ENCODE peak calls at places on chromosome 22, in six cellular contexts. Y is adipocyte; E is stimulated activated CD4-positive, alpha-beta T cell treated with anti-CD3 and anti-CD28 coated beads, Interleukin-4, amount 100 ng/mL, for 4 hours; V is epithelial cell of esophagus; C is hepatocyte; X is non-pigmented ciliary epithelial cell. Q is an unnamed sample.

GRCh38 chr22:21582801-21583740 is 15.6 kb downstream of the UBE2L3 start:
- DNase-seq in Y (no peak), E (no peak), V (no peak), C (no peak), X (no peak), Q (no peak)

GRCh38 chr22:20666560-20666959 is 107.4 kb upstream of the SERPIND1 start:
- DNase-seq in Y (no peak), E (no peak), V (no peak), C (no peak), X (no peak), Q (no peak)

GRCh38 chr22:27107824-27108223 is 450.4 kb downstream of the MIAT start:
- DNase-seq in Y (peak; percentile 78), E (no peak), V (peak; percentile 97), C (peak; percentile 82), X (peak; percentile 97), Q (no peak)

GRCh38 chr22:42174062-42174461 is 43.5 kb upstream of the CYP2D6 start:
- DNase-seq in Y (no peak), E (no peak), V (no peak), C (no peak), X (no peak), Q (no peak)

GRCh38 chr22:23178512-23179254 is 1.6 kb upstream of the BCR start:
- DNase-seq in Y (peak; percentile 85), E (peak; percentile 45), V (peak; percentile 61), C (peak; percentile 85), X (no peak), Q (peak; percentile 70)

GRCh38 chr22:20037419-20037818 is 16.5 kb downstream of the TANGO2 start:
- DNase-seq in Y (no peak), E (no peak), V (no peak), C (no peak), X (no peak), Q (no peak)

GRCh38 chr22:47188337-47189055 is 426.0 kb downstream of the TBC1D22A start:
- DNase-seq in Y (no peak), E (no peak), V (no peak), C (no peak), X (no peak), Q (no peak)

GRCh38 chr22:40922484-40923303 is 28.5 kb upstream of the RBX1 start:
- DNase-seq in Y (peak; percentile 89), E (no peak), V (peak; percentile 69), C (peak; percentile 71), X (peak; percentile 24), Q (no peak)

GRCh38 chr22:26732284-26732683 is 74.9 kb downstream of the MIAT start:
- DNase-seq in Y (no peak), E (no peak), V (no peak), C (no peak), X (no peak), Q (no peak)

GRCh38 chr22:46071451-46072029 is 78.8 kb upstream of the PPARA start:
- DNase-seq in Y (peak; percentile 96), E (peak; percentile 74), V (peak; percentile 95), C (peak; percentile 79), X (peak; percentile 51), Q (peak; percentile 93)

GRCh38 chr22:35628732-35629131 is 11.6 kb upstream of the MB start:
- DNase-seq in Y (no peak), E (no peak), V (no peak), C (no peak), X (no peak), Q (no peak)

GRCh38 chr22:28014141-28015055 is 95.3 kb upstream of the PITPNB start:
- DNase-seq in Y (no peak), E (no peak), V (no peak), C (no peak), X (no peak), Q (no peak)

GRCh38 chr22:38982008-38982927 is at the start of gene APOBEC3B:
- DNase-seq in Y (peak; percentile 95), E (peak; percentile 67), V (peak; percentile 97), C (peak; percentile 95), X (peak; percentile 76), Q (peak; percentile 91)

GRCh38 chr22:37431811-37432707 is 4.8 kb upstream of the ELFN2 start:
- DNase-seq in Y (peak; percentile 74), E (peak; percentile 30), V (peak; percentile 95), C (peak; percentile 75), X (peak; percentile 97), Q (no peak)

GRCh38 chr22:44489817-44490216 is 8.2 kb downstream of the RTL6 start:
- DNase-seq in Y (no peak), E (no peak), V (no peak), C (no peak), X (no peak), Q (no peak)

GRCh38 chr22:26330971-26331625 is 98.0 kb upstream of the ASPHD2 start:
- DNase-seq in Y (peak; percentile 62), E (peak; percentile 42), V (peak; percentile 71), C (peak; percentile 75), X (no peak), Q (peak; percentile 49)

GRCh38 chr22:38062782-38063181 is 5.6 kb downstream of the PICK1 start:
- DNase-seq in Y (no peak), E (no peak), V (no peak), C (no peak), X (no peak), Q (no peak)

GRCh38 chr22:48309115-48309705 is 1518.5 kb downstream of the BRD1 start:
- DNase-seq in Y (no peak), E (no peak), V (no peak), C (no peak), X (no peak), Q (no peak)

GRCh38 chr22:28980326-28980725 is 81.3 kb downstream of the C22orf31 start:
- DNase-seq in Y (peak; percentile 39), E (no peak), V (no peak), C (no peak), X (no peak), Q (no peak)

GRCh38 chr22:22936190-22936914 is 48.7 kb downstream of the IGLL5 start:
- DNase-seq in Y (no peak), E (no peak), V (no peak), C (no peak), X (no peak), Q (no peak)

GRCh38 chr22:47107431-47107830 is 345.0 kb downstream of the TBC1D22A start:
- DNase-seq in Y (peak; percentile 71), E (no peak), V (peak; percentile 83), C (no peak), X (peak; percentile 69), Q (no peak)

GRCh38 chr22:39283312-39284141 is 35.9 kb downstream of the RPL3 start:
- DNase-seq in Y (no peak), E (no peak), V (no peak), C (peak; percentile 54), X (no peak), Q (peak; percentile 59)

GRCh38 chr22:44703269-44703870 is 1.4 kb downstream of the PRR5 start:
- DNase-seq in Y (peak; percentile 56), E (no peak), V (no peak), C (no peak), X (no peak), Q (no peak)

GRCh38 chr22:42626951-42627625 is 12.4 kb upstream of the POLDIP3 start:
- DNase-seq in Y (no peak), E (no peak), V (no peak), C (no peak), X (no peak), Q (no peak)

GRCh38 chr22:45468872-45469572 is 33.7 kb upstream of the FBLN1 start:
- DNase-seq in Y (peak; percentile 84), E (no peak), V (peak; percentile 81), C (no peak), X (no peak), Q (no peak)

GRCh38 chr22:50072714-50073538 is 12.3 kb downstream of the MLC1 start:
- DNase-seq in Y (no peak), E (no peak), V (no peak), C (no peak), X (no peak), Q (no peak)

GRCh38 chr22:37117092-37117491 is 7.6 kb upstream of the TMPRSS6 start:
- DNase-seq in Y (no peak), E (no peak), V (no peak), C (no peak), X (no peak), Q (no peak)